ENCODE peak calls at places on chromosomes 1 and 21, in five cellular contexts. U is H1; T is Caki2; C is Calu3; M is naive thymus-derived CD8-positive, alpha-beta T cell. G is an unnamed sample.

GRCh38 chr21:44893948-44894656 is 20.6 kb upstream of the PTTG1IP start:
- DNase-seq in U (no peak), C (no peak), M (no peak), T (no peak), G (no peak)

GRCh38 chr1:33390550-33390949 is 40.3 kb downstream of the PHC2 start:
- DNase-seq in U (no peak), C (no peak), M (no peak), T (no peak), G (no peak)

GRCh38 chr1:190479537-190479936 is 1.9 kb upstream of the BRINP3 start:
- DNase-seq in U (no peak), T (no peak), M (no peak), C (no peak), G (no peak)

GRCh38 chr21:45139473-45139872 is 65.1 kb downstream of the ADARB1 start:
- DNase-seq in T (no peak), U (no peak), M (no peak), C (no peak), G (no peak)

GRCh38 chr21:35663856-35664606 is 396.3 kb downstream of the SETD4 start:
- DNase-seq in M (no peak), C (no peak), T (no peak), U (no peak), G (no peak)

GRCh38 chr21:18869105-18869504 is 465.5 kb upstream of the TMPRSS15 start:
- DNase-seq in C (no peak), T (no peak), U (no peak), M (no peak), G (no peak)

GRCh38 chr1:54296666-54297065 is 96.7 kb downstream of the MRPL37 start:
- DNase-seq in U (no peak), C (no peak), T (no peak), M (no peak), G (no peak)

GRCh38 chr1:108583757-108584156 is 23.9 kb downstream of the EEIG2 start:
- DNase-seq in U (no peak), T (no peak), C (no peak), M (no peak), G (no peak)

GRCh38 chr1:205228052-205228451 is 306 bp downstream of the TMCC2 start:
- DNase-seq in M (no peak), C (peak), U (no peak), T (peak), G (no peak)

GRCh38 chr1:223512016-223512415 is 118.8 kb downstream of the CCDC185 start:
- DNase-seq in C (no peak), T (no peak), M (no peak), U (no peak), G (no peak)

GRCh38 chr1:168119750-168120149 is 17.0 kb downstream of the GPR161 start:
- DNase-seq in T (no peak), C (no peak), M (no peak), U (no peak), G (no peak)

GRCh38 chr1:106406114-106406513 is 650.4 kb upstream of the PRMT6 start:
- DNase-seq in U (no peak), C (no peak), T (no peak), M (no peak), G (no peak)

GRCh38 chr1:110196917-110197782 is 13.0 kb upstream of the KCNC4 start:
- DNase-seq in M (peak), U (no peak), T (peak), C (peak), G (peak)

GRCh38 chr1:149936076-149936991 is at the start of gene MTMR11:
- DNase-seq in C (peak), M (no peak), T (peak), U (no peak), G (no peak)

G was measured in effector CD4-positive, alpha-beta T cell.